ENCODE peak calls at places on chromosomes 11 and 22, in nine cellular contexts. W is AG09319, T is cardiac muscle cell, Q is endothelial cell, O is colonic mucosa, D is GM12865, A is dorsolateral prefrontal cortex, R is uterus, X is HFF-Myc. B is an unnamed sample.

GRCh38 chr11:16358726-16359125 is 2.4 kb upstream of the SOX6 start:
- DNase-seq in R (no peak), A (no peak), Q (no peak), W (no peak), O (no peak), X (no peak), D (no peak), T (no peak), B (no peak)

GRCh38 chr11:97966901-97967300 is 1053.8 kb upstream of the CNTN5 start:
- DNase-seq in R (no peak), Q (no peak), T (no peak), W (no peak), X (no peak), A (no peak), D (no peak), O (no peak), B (no peak)

GRCh38 chr11:75313457-75314272 is 37.8 kb downstream of the ARRB1 start:
- DNase-seq in R (peak), T (peak), O (peak), D (no peak), X (peak), A (no peak), W (no peak), Q (no peak), B (no peak)

GRCh38 chr22:28951530-28951929 is 68.2 kb downstream of the ZNRF3 start:
- DNase-seq in Q (no peak), A (no peak), T (no peak), X (no peak), R (no peak), W (no peak), O (no peak), D (no peak), B (no peak)

GRCh38 chr22:29877620-29878019 is 5.4 kb upstream of the MTMR3 start:
- DNase-seq in Q (no peak), X (no peak), R (no peak), T (peak), A (no peak), W (no peak), D (no peak), O (no peak), B (no peak)

GRCh38 chr11:13955971-13956421 is 6.5 kb upstream of the SPON1 start:
- DNase-seq in X (peak), O (peak), R (peak), A (no peak), Q (peak), W (peak), T (peak), D (peak), B (peak)

GRCh38 chr11:79439430-79439892 is 1.4 kb downstream of the TENM4 start:
- DNase-seq in D (no peak), O (peak), R (peak), T (peak), W (no peak), Q (peak), X (no peak), A (no peak), B (no peak)

GRCh38 chr11:32963721-32964120 is 52.0 kb upstream of the DEPDC7 start:
- DNase-seq in T (no peak), Q (no peak), W (no peak), R (no peak), D (no peak), X (no peak), A (no peak), O (no peak), B (no peak)

GRCh38 chr22:40237788-40238424 is 60.2 kb downstream of the TNRC6B start:
- DNase-seq in R (no peak), X (no peak), O (no peak), A (no peak), T (no peak), Q (no peak), W (no peak), D (peak), B (no peak)

GRCh38 chr11:5803982-5804381 is 4.7 kb upstream of the OR52N2 start:
- DNase-seq in A (no peak), X (no peak), W (no peak), T (no peak), D (no peak), R (no peak), Q (no peak), O (no peak), B (no peak)

GRCh38 chr11:5809905-5810792 is 1.4 kb downstream of the OR52N2 start:
- DNase-seq in R (no peak), A (no peak), W (no peak), O (no peak), X (no peak), Q (peak), D (no peak), T (no peak), B (no peak)

GRCh38 chr11:5808500-5809121 is at the start of gene OR52N2:
- DNase-seq in A (peak), X (peak), O (peak), D (peak), W (peak), T (peak), Q (peak), R (peak), B (peak)

GRCh38 chr11:5809122-5809519 is 397 bp downstream of the OR52N2 start:
- DNase-seq in W (no peak), D (peak), R (no peak), T (peak), Q (peak), X (no peak), O (no peak), A (no peak), B (no peak)

GRCh38 chr11:5807580-5807979 is 1.1 kb upstream of the OR52N2 start:
- DNase-seq in R (no peak), W (no peak), A (no peak), D (no peak), X (no peak), T (no peak), O (no peak), Q (no peak), B (no peak)
- TF ChIP-seq CTCF in R (no peak), W (no peak), A (no peak), D (no peak), X (no peak), T (no peak), O (no peak), Q (no peak), B (no peak)

GRCh38 chr11:70082829-70083228 is 4.7 kb downstream of the ANO1 start:
- DNase-seq in X (no peak), D (no peak), O (no peak), A (no peak), W (no peak), R (no peak), Q (peak), T (no peak), B (no peak)
- TF ChIP-seq CTCF in X (no peak), D (no peak), O (no peak), A (no peak), W (peak), R (no peak), Q (no peak), T (no peak), B (no peak)

GRCh38 chr11:35373284-35373933 is 45.9 kb downstream of the SLC1A2 start:
- DNase-seq in W (no peak), D (no peak), O (peak), X (no peak), Q (no peak), R (no peak), T (no peak), A (no peak), B (peak)
- TF ChIP-seq CTCF in W (no peak), D (no peak), O (no peak), X (no peak), Q (no peak), R (no peak), T (no peak), A (no peak), B (no peak)

GRCh38 chr11:64804346-64805210 is 1.6 kb upstream of the MAP4K2 start:
- DNase-seq in A (no peak), Q (no peak), T (no peak), R (no peak), D (no peak), O (no peak), X (no peak), W (no peak), B (no peak)
- TF ChIP-seq CTCF in A (no peak), Q (no peak), T (no peak), R (no peak), D (no peak), O (no peak), X (no peak), W (no peak), B (no peak)

GRCh38 chr11:115144014-115144413 is 360.2 kb downstream of the CADM1 start:
- DNase-seq in D (no peak), A (no peak), R (no peak), O (no peak), W (no peak), Q (no peak), T (no peak), X (no peak), B (no peak)
- TF ChIP-seq CTCF in D (no peak), A (no peak), R (no peak), O (no peak), W (no peak), Q (no peak), T (no peak), X (no peak), B (no peak)

DNA sequence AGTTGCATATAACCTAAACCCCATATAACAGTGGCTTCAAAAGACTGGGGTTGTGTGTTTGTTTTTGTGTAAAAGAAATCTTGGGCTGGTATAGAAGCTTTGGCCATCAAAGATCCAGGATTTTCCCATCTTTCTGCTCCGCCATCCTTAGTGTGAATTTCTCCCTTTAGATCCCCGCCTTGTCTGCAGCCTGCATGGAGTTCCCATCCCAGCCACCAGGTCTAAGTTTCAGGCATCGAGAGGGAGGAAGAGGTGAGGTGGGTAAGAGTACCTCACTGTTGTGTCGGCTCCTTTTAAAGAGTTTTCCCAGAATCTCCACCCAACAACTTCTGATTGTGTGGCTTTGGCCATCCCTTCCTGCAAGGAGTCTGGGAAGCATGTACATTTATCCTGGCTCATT is 195.5 kb upstream of the SORL1-AS1 start:
- DNase-seq in T (no peak), W (no peak), O (no peak), X (no peak), A (no peak), D (no peak), R (no peak), Q (no peak), B (no peak)
- TF ChIP-seq CTCF in T (no peak), W (no peak), O (no peak), X (no peak), A (no peak), D (no peak), R (no peak), Q (peak), B (no peak)

GRCh38 chr22:43481528-43482309 is 69.9 kb downstream of the MPPED1 start:
- DNase-seq in W (no peak), Q (peak), T (no peak), D (peak), X (no peak), O (no peak), A (no peak), R (no peak), B (no peak)
- TF ChIP-seq CTCF in W (no peak), Q (no peak), T (no peak), D (peak), X (no peak), O (no peak), A (no peak), R (no peak), B (no peak)

GRCh38 chr11:134789104-134789503 is 377.1 kb upstream of the B3GAT1 start:
- DNase-seq in W (no peak), X (no peak), R (no peak), A (no peak), O (no peak), T (no peak), D (no peak), Q (no peak), B (no peak)
- TF ChIP-seq CTCF in W (no peak), X (no peak), R (no peak), A (no peak), O (no peak), T (no peak), D (no peak), Q (no peak), B (no peak)

GRCh38 chr11:124778281-124778680 is 16.2 kb upstream of the ESAM start:
- DNase-seq in X (no peak), A (no peak), T (no peak), D (no peak), W (no peak), Q (no peak), R (no peak), O (no peak), B (no peak)
- TF ChIP-seq CTCF in X (peak), A (no peak), T (peak), D (no peak), W (no peak), Q (no peak), R (no peak), O (peak), B (peak)

B was measured in transverse colon.